ENCODE peak calls at places on chromosomes 11 and 22, in four cellular contexts. V is mucosa of descending colon; Z is brain microvascular endothelial cell; J is effector CD4-positive, alpha-beta T cell. D is an unnamed sample.

GRCh38 chr11:106733518-106734162 is 284.6 kb downstream of the GUCY1A2 start:
- DNase-seq in V (no peak), Z (peak; percentile 23), J (no peak), D (no peak)

GRCh38 chr11:69231466-69232018 is 62.4 kb upstream of the MYEOV start:
- DNase-seq in V (no peak), Z (no peak), J (no peak), D (no peak)

GRCh38 chr11:62544521-62545436 is 1.8 kb downstream of the AHNAK start:
- DNase-seq in V (peak; percentile 76), Z (no peak), J (no peak), D (peak; percentile 24)

GRCh38 chr22:42060489-42060888 is 10.1 kb downstream of the NAGA start:
- DNase-seq in V (peak; percentile 11), Z (no peak), J (no peak), D (no peak)

GRCh38 chr22:42949159-42949558 is 65.8 kb downstream of the PACSIN2 start:
- DNase-seq in V (no peak), Z (peak; percentile 51), J (no peak), D (no peak)

GRCh38 chr11:62487698-62488551 is 58.7 kb downstream of the AHNAK start:
- DNase-seq in V (no peak), Z (no peak), J (no peak), D (no peak)

GRCh38 chr11:69055212-69055586 is 6.5 kb downstream of the TPCN2 start:
- DNase-seq in V (peak; percentile 70), Z (no peak), J (no peak), D (no peak)

GRCh38 chr11:104191124-104191523 is 27.2 kb upstream of the PDGFD start:
- DNase-seq in V (no peak), Z (peak; percentile 24), J (no peak), D (peak; percentile 29)

GRCh38 chr11:47345890-47346563 is 6.5 kb downstream of the MYBPC3 start:
- DNase-seq in V (no peak), Z (no peak), J (no peak), D (no peak)

GRCh38 chr11:110529043-110529442 is 99.3 kb downstream of the FDX1 start:
- DNase-seq in V (no peak), Z (peak; percentile 23), J (no peak), D (no peak)

GRCh38 chr11:67275606-67276409 is 9.5 kb downstream of the GRK2 start:
- DNase-seq in V (peak; percentile 30), Z (no peak), J (no peak), D (no peak)

GRCh38 chr11:47324520-47324919 is 28.0 kb downstream of the MYBPC3 start:
- DNase-seq in V (no peak), Z (no peak), J (no peak), D (no peak)

GRCh38 chr11:7657306-7658025 is 15.8 kb downstream of the CYB5R2 start:
- DNase-seq in V (no peak), Z (peak; percentile 61), J (no peak), D (peak; percentile 82)

GRCh38 chr11:68036717-68037239 is 2.0 kb upstream of the TCIRG1 start:
- DNase-seq in V (peak; percentile 69), Z (no peak), J (no peak), D (no peak)

GRCh38 chr11:76206327-76207081 is at the start of gene WNT11:
- DNase-seq in V (peak; percentile 88), Z (peak; percentile 12), J (peak; percentile 33), D (peak; percentile 60)

GRCh38 chr11:125464266-125464662 is 31.8 kb downstream of the FEZ1 start:
- DNase-seq in V (no peak), Z (peak; percentile 22), J (no peak), D (peak; percentile 28)

GRCh38 chr22:41499624-41500280 is 30.8 kb downstream of the ACO2 start:
- DNase-seq in V (no peak), Z (no peak), J (no peak), D (no peak)

GRCh38 chr11:126891556-126892217 is 108.9 kb downstream of the KIRREL3 start:
- DNase-seq in V (no peak), Z (no peak), J (no peak), D (peak; percentile 26)

GRCh38 chr11:9347100-9347499 is 32.7 kb upstream of the TMEM41B start:
- DNase-seq in V (no peak), Z (no peak), J (no peak), D (no peak)

GRCh38 chr11:94732617-94733292 is 35.4 kb upstream of the AMOTL1 start:
- DNase-seq in V (no peak), Z (peak; percentile 61), J (no peak), D (no peak)

GRCh38 chr11:76839326-76839725 is 21.4 kb upstream of the ACER3 start:
- DNase-seq in V (peak; percentile 46), Z (no peak), J (no peak), D (no peak)

GRCh38 chr22:44436656-44437492 is 61.2 kb downstream of the RTL6 start:
- DNase-seq in V (no peak), Z (no peak), J (no peak), D (no peak)

GRCh38 chr11:48054994-48055291 is 74.6 kb downstream of the PTPRJ start:
- DNase-seq in V (no peak), Z (no peak), J (no peak), D (no peak)

GRCh38 chr11:105937331-105937730 is 84.7 kb downstream of the MSANTD4 start:
- DNase-seq in V (no peak), Z (peak; percentile 44), J (no peak), D (peak; percentile 20)

GRCh38 chr11:127618721-127619120 is 618.2 kb upstream of the KIRREL3 start:
- DNase-seq in V (no peak), Z (no peak), J (no peak), D (no peak)

GRCh38 chr22:21823740-21824438 is 43.6 kb downstream of the MAPK1 start:
- DNase-seq in V (no peak), Z (peak; percentile 33), J (no peak), D (no peak)

GRCh38 chr11:64750361-64751054 is 6.6 kb upstream of the RASGRP2 start:
- DNase-seq in V (no peak), Z (no peak), J (no peak), D (no peak)

GRCh38 chr22:39041908-39042307 is 1.2 kb downstream of the APOBEC3F start:
- DNase-seq in V (no peak), Z (no peak), J (no peak), D (no peak)

GRCh38 chr22:46881373-46882118 is 119.1 kb downstream of the TBC1D22A start:
- DNase-seq in V (no peak), Z (peak; percentile 14), J (no peak), D (peak; percentile 48)

GRCh38 chr11:36065436-36065835 is 121.6 kb downstream of the LDLRAD3 start:
- DNase-seq in V (no peak), Z (peak; percentile 60), J (no peak), D (no peak)

GRCh38 chr22:44298331-44299087 is 14.2 kb downstream of the SHISAL1 start:
- DNase-seq in V (no peak), Z (no peak), J (no peak), D (no peak)

GRCh38 chr11:35347921-35348331 is 71.4 kb downstream of the SLC1A2 start:
- DNase-seq in V (no peak), Z (no peak), J (no peak), D (peak; percentile 66)

GRCh38 chr11:91293119-91293518 is 931.5 kb upstream of the FAT3 start:
- DNase-seq in V (no peak), Z (no peak), J (no peak), D (no peak)

GRCh38 chr22:18110194-18110943 is at the start of gene TUBA8:
- DNase-seq in V (peak; percentile 57), Z (peak; percentile 14), J (no peak), D (peak; percentile 75)

GRCh38 chr11:12901874-12902481 is 107.1 kb upstream of the RASSF10 start:
- DNase-seq in V (no peak), Z (no peak), J (no peak), D (peak; percentile 30)

GRCh38 chr22:38864361-38865191 is 7.4 kb downstream of the CBX6 start:
- DNase-seq in V (peak; percentile 54), Z (no peak), J (no peak), D (no peak)

GRCh38 chr11:103609117-103610066 is 427.0 kb upstream of the DDI1 start:
- DNase-seq in V (no peak), Z (peak; percentile 91), J (no peak), D (peak; percentile 77)

GRCh38 chr11:107785401-107785800 is 73.2 kb downstream of the SLC35F2 start:
- DNase-seq in V (no peak), Z (peak; percentile 23), J (no peak), D (no peak)

GRCh38 chr11:75195164-75195962 is 44.5 kb downstream of the SLCO2B1 start:
- DNase-seq in V (no peak), Z (no peak), J (no peak), D (no peak)

GRCh38 chr22:50011447-50012200 is 941 bp downstream of the IL17REL start:
- DNase-seq in V (no peak), Z (no peak), J (no peak), D (no peak)

D was measured in AG08396.